ENCODE peak calls at places on chromosome 15, in four cellular contexts. T, J, W and R are unnamed samples.

GRCh38 chr15:56963126-56963525 is 44.7 kb downstream of the TCF12 start:
- DNase-seq in T (no peak), J (no peak), W (no peak), R (no peak)

GRCh38 chr15:53658827-53659226 is 100.6 kb downstream of the WDR72 start:
- DNase-seq in T (no peak), J (no peak), W (no peak), R (no peak)

GRCh38 chr15:74545061-74545460 is 4.0 kb downstream of the ARID3B start:
- DNase-seq in T (no peak), J (no peak), W (no peak), R (no peak)

GRCh38 chr15:49895337-49896223 is 223.5 kb downstream of the ATP8B4 start:
- DNase-seq in T (peak; percentile 53), J (no peak), W (peak; percentile 77), R (peak; percentile 76)

GRCh38 chr15:95826831-95827230 is 503.7 kb upstream of the NR2F2 start:
- DNase-seq in T (no peak), J (peak; percentile 44), W (no peak), R (no peak)

GRCh38 chr15:68302729-68303128 is 25.2 kb downstream of the FEM1B start:
- DNase-seq in T (no peak), J (no peak), W (no peak), R (no peak)

GRCh38 chr15:75231836-75232235 is 26.3 kb upstream of the GOLGA6C start:
- DNase-seq in T (no peak), J (no peak), W (no peak), R (no peak)

GRCh38 chr15:49182128-49182527 is 12.1 kb downstream of the GALK2 start:
- DNase-seq in T (no peak), J (no peak), W (no peak), R (no peak)

GRCh38 chr15:38253448-38253847 is 812 bp downstream of the SPRED1 start:
- DNase-seq in T (peak; percentile 87), J (peak; percentile 62), W (no peak), R (peak; percentile 53)

GRCh38 chr15:80801891-80802680 is 22.9 kb downstream of the CEMIP start:
- DNase-seq in T (no peak), J (peak; percentile 55), W (no peak), R (no peak)